ENCODE peak calls at places on chromosomes 5 and 9, in five cellular contexts. K, O, V, B and X are unnamed samples.
A peak's percentile ranks its signal among the peaks of the same experiment; 100 is the strongest.

GRCh38 chr9:137348781-137349470 is 46.9 kb upstream of the NRARP start:
- DNase-seq in K (no peak), O (no peak), V (no peak), B (peak; percentile 15), X (no peak)

GRCh38 chr5:127002390-127002789 is 28.0 kb downstream of the MARCHF3 start:
- DNase-seq in K (no peak), O (no peak), V (no peak), B (no peak), X (no peak)

GRCh38 chr9:76562511-76562911 is 103.5 kb downstream of the GCNT1 start:
- DNase-seq in K (no peak), O (no peak), V (no peak), B (no peak), X (no peak)

GRCh38 chr9:5783982-5784381 is 48.9 kb downstream of the ERMP1 start:
- DNase-seq in K (no peak), O (no peak), V (no peak), B (no peak), X (no peak)

GRCh38 chr9:110960288-110960687 is 78.0 kb downstream of the LPAR1 start:
- DNase-seq in K (no peak), O (no peak), V (no peak), B (no peak), X (no peak)

GRCh38 chr9:132069046-132069898 is 10.4 kb downstream of the MED27 start:
- DNase-seq in K (no peak), O (no peak), V (no peak), B (no peak), X (no peak)

GRCh38 chr5:108587816-108588215 is 159.9 kb upstream of the FER start:
- DNase-seq in K (no peak), O (no peak), V (no peak), B (no peak), X (no peak)

GRCh38 chr5:143153332-143154119 is 250.0 kb downstream of the NR3C1 start:
- DNase-seq in K (peak; percentile 35), O (no peak), V (peak; percentile 75), B (peak; percentile 31), X (no peak)

GRCh38 chr9:115758441-115758840 is 395.1 kb upstream of the PAPPA start:
- DNase-seq in K (no peak), O (no peak), V (no peak), B (no peak), X (no peak)

GRCh38 chr9:132794730-132795380 is 83.2 kb downstream of the AK8 start:
- DNase-seq in K (no peak), O (no peak), V (no peak), B (peak; percentile 72), X (no peak)

GRCh38 chr9:72834994-72835393 is 117.9 kb downstream of the ALDH1A1 start:
- DNase-seq in K (no peak), O (no peak), V (no peak), B (no peak), X (no peak)

GRCh38 chr5:137296213-137296702 is 202.9 kb downstream of the SPOCK1 start:
- DNase-seq in K (peak; percentile 63), O (no peak), V (no peak), B (no peak), X (no peak)

GRCh38 chr5:135569755-135570452 is 8.9 kb downstream of the CXCL14 start:
- DNase-seq in K (peak; percentile 57), O (peak; percentile 75), V (peak; percentile 42), B (no peak), X (peak; percentile 12)

GRCh38 chr9:101966706-101967105 is 228.3 kb upstream of the GRIN3A start:
- DNase-seq in K (no peak), O (no peak), V (no peak), B (no peak), X (no peak)

GRCh38 chr5:170603578-170604565 is 100.1 kb downstream of the KCNIP1 start:
- DNase-seq in K (peak; percentile 50), O (peak; percentile 90), V (no peak), B (peak; percentile 53), X (no peak)

GRCh38 chr5:137752873-137753226 is 1.3 kb downstream of the HNRNPA0 start:
- DNase-seq in K (peak; percentile 38), O (peak; percentile 40), V (no peak), B (no peak), X (no peak)